ENCODE peak calls at places on chromosome 22, in six cellular contexts. W is brain microvascular endothelial cell, U is cardiac muscle cell, A is neuronal stem cell, R is DMS79, H is left kidney. C is an unnamed sample.

GRCh38 chr22:29167032-29167911 is 38.4 kb upstream of the EMID1 start:
- DNase-seq in U (no peak), W (no peak), R (no peak), A (no peak), H (no peak), C (no peak)

GRCh38 chr22:17390087-17390486 is 20.8 kb downstream of the CECR2 start:
- DNase-seq in R (no peak), U (no peak), A (no peak), W (no peak), H (no peak), C (no peak)

GRCh38 chr22:42365337-42365865 is 66.8 kb downstream of the NFAM1 start:
- DNase-seq in A (no peak), H (peak; percentile 65), W (no peak), R (peak; percentile 68), U (peak; percentile 36), C (no peak)

GRCh38 chr22:44755418-44755817 is 3.0 kb downstream of the ARHGAP8 start:
- DNase-seq in R (no peak), A (no peak), U (no peak), H (peak; percentile 47), W (no peak), C (no peak)

GRCh38 chr22:25113316-25113721 is 86.3 kb upstream of the CRYBB3 start:
- DNase-seq in R (no peak), H (no peak), U (no peak), W (no peak), A (no peak), C (no peak)

GRCh38 chr22:45290410-45290936 is 5.7 kb downstream of the UPK3A start:
- DNase-seq in R (peak; percentile 6), U (peak; percentile 55), H (peak; percentile 88), W (peak; percentile 76), A (no peak), C (no peak)

GRCh38 chr22:21568207-21569075 is 927 bp downstream of the UBE2L3 start:
- DNase-seq in A (no peak), R (no peak), W (no peak), U (peak; percentile 64), H (peak; percentile 52), C (no peak)

GRCh38 chr22:38968801-38969200 is 11.4 kb downstream of the APOBEC3A start:
- DNase-seq in U (no peak), R (no peak), H (no peak), A (no peak), W (no peak), C (no peak)

GRCh38 chr22:25002241-25002985 is 49.9 kb downstream of the KIAA1671 start:
- DNase-seq in H (no peak), U (no peak), W (no peak), R (no peak), A (no peak), C (no peak)

GRCh38 chr22:20174785-20175596 is 24.1 kb upstream of the CCDC188 start:
- DNase-seq in H (peak; percentile 35), A (no peak), U (peak; percentile 38), R (no peak), W (no peak), C (no peak)

GRCh38 chr22:36028646-36029405 is at the start of gene RBFOX2:
- DNase-seq in R (peak; percentile 80), H (peak; percentile 99), U (peak; percentile 97), W (peak; percentile 95), A (peak; percentile 95), C (peak; percentile 61)

GRCh38 chr22:30284172-30284571 is 5.1 kb downstream of the CASTOR1 start:
- DNase-seq in H (no peak), R (no peak), W (no peak), A (no peak), U (no peak), C (no peak)

GRCh38 chr22:22167791-22168189 is 76.8 kb upstream of the VPREB1 start:
- DNase-seq in U (no peak), R (peak; percentile 0), W (no peak), H (peak; percentile 77), A (no peak), C (no peak)

GRCh38 chr22:37907036-37907954 is 1.2 kb downstream of the MICALL1 start:
- DNase-seq in A (no peak), H (no peak), R (no peak), W (no peak), U (no peak), C (no peak)

GRCh38 chr22:36853407-36854099 is 7.3 kb upstream of the NCF4 start:
- DNase-seq in U (peak; percentile 51), W (peak; percentile 50), H (peak; percentile 86), A (peak; percentile 61), R (no peak), C (no peak)

GRCh38 chr22:49789289-49790141 is 38.2 kb downstream of the BRD1 start:
- DNase-seq in H (no peak), U (no peak), R (no peak), W (no peak), A (no peak), C (no peak)

GRCh38 chr22:41501209-41501608 is 32.3 kb downstream of the ACO2 start:
- DNase-seq in H (no peak), W (no peak), U (no peak), R (no peak), A (no peak), C (no peak)